ENCODE peak calls at places on chromosomes 7 and 10, in five cellular contexts. X, F, C, H and J are unnamed samples.

GRCh38 chr10:74823791-74824183 is 2.6 kb upstream of the KAT6B start:
- DNase-seq in C (no peak), F (no peak), H (no peak), X (no peak), J (no peak)

GRCh38 chr7:98286093-98286525 is 4.6 kb downstream of the BRI3 start:
- DNase-seq in F (no peak), X (peak), C (no peak), H (no peak), J (no peak)

GRCh38 chr10:116444527-116445142 is 17.0 kb downstream of the PNLIPRP3 start:
- DNase-seq in X (peak), C (peak), F (no peak), H (peak), J (no peak)

GRCh38 chr7:111438369-111439289 is 123.7 kb downstream of the IMMP2L start:
- DNase-seq in C (peak), X (no peak), F (no peak), H (no peak), J (no peak)

GRCh38 chr7:43779032-43779812 is 20.7 kb downstream of the BLVRA start:
- DNase-seq in F (no peak), X (peak), C (no peak), H (no peak), J (no peak)

GRCh38 chr7:38368191-38368605 is 94.8 kb upstream of the TARP start:
- DNase-seq in F (no peak), H (no peak), X (peak), C (peak), J (no peak)

GRCh38 chr10:4543943-4544540 is 282.0 kb upstream of the AKR1E2 start:
- DNase-seq in H (no peak), C (no peak), X (no peak), F (no peak), J (no peak)

GRCh38 chr7:113087278-113087998 is 811 bp upstream of the GPR85 start:
- DNase-seq in H (no peak), X (no peak), F (no peak), C (peak), J (peak)

GRCh38 chr7:157253850-157254249 is 83.0 kb upstream of the DNAJB6 start:
- DNase-seq in H (no peak), X (no peak), F (no peak), C (no peak), J (no peak)

GRCh38 chr10:132809237-132810140 is 23.5 kb upstream of the NKX6-2 start:
- DNase-seq in H (no peak), C (no peak), X (no peak), F (no peak), J (no peak)

GRCh38 chr10:63446716-63447440 is 18.9 kb downstream of the JMJD1C start:
- DNase-seq in F (no peak), H (no peak), C (no peak), X (no peak), J (no peak)

GRCh38 chr10:59513558-59513957 is 151.2 kb upstream of the FAM13C start:
- DNase-seq in H (no peak), C (no peak), F (no peak), X (no peak), J (no peak)

GRCh38 chr7:84237533-84238173 is 43.1 kb upstream of the SEMA3A start:
- DNase-seq in H (no peak), F (no peak), C (no peak), X (no peak), J (no peak)

GRCh38 chr10:89352039-89352597 is 24.3 kb downstream of the IFIT3 start:
- DNase-seq in C (no peak), H (no peak), F (no peak), X (peak), J (no peak)

GRCh38 chr10:7876541-7877127 is 58.3 kb downstream of the TAF3 start:
- DNase-seq in X (no peak), C (no peak), F (no peak), H (no peak), J (no peak)